ENCODE peak calls at places on chromosomes 12 and 14, in seven cellular contexts. One of them, this sample, is unnamed.

GRCh38 chr14:24734917-24735500 is 101.0 kb upstream of the GZMB start:
- DNase-seq in fibroblast of villous mesenchyme: peak; percentile 81
- DNase-seq in AG04449: no peak
- DNase-seq in fibroblast of the aortic adventitia: peak; percentile 79
- DNase-seq in fibroblast of lung: peak; percentile 82
- DNase-seq in adrenal gland: peak; percentile 23
- DNase-seq in A549: peak; percentile 61
- DNase-seq in this sample: peak; percentile 83

GRCh38 chr12:3928538-3929220 is 55.5 kb upstream of the PARP11 start:
- DNase-seq in fibroblast of villous mesenchyme: no peak
- DNase-seq in AG04449: no peak
- DNase-seq in fibroblast of the aortic adventitia: no peak
- DNase-seq in fibroblast of lung: no peak
- DNase-seq in adrenal gland: no peak
- DNase-seq in A549: no peak
- DNase-seq in this sample: no peak

GRCh38 chr14:104117341-104118005 is 20.9 kb upstream of the KIF26A start:
- DNase-seq in fibroblast of villous mesenchyme: no peak
- DNase-seq in AG04449: no peak
- DNase-seq in fibroblast of the aortic adventitia: no peak
- DNase-seq in fibroblast of lung: no peak
- DNase-seq in adrenal gland: no peak
- DNase-seq in A549: no peak
- DNase-seq in this sample: no peak

GRCh38 chr12:108595711-108596647 is 1.9 kb downstream of the TMEM119 start:
- DNase-seq in fibroblast of villous mesenchyme: no peak
- DNase-seq in AG04449: no peak
- DNase-seq in fibroblast of the aortic adventitia: no peak
- DNase-seq in fibroblast of lung: no peak
- DNase-seq in adrenal gland: no peak
- DNase-seq in A549: no peak
- DNase-seq in this sample: no peak

GRCh38 chr14:75053396-75054289 is 2.4 kb upstream of the MLH3 start:
- DNase-seq in fibroblast of villous mesenchyme: peak; percentile 84
- DNase-seq in AG04449: no peak
- DNase-seq in fibroblast of the aortic adventitia: peak; percentile 52
- DNase-seq in fibroblast of lung: no peak
- DNase-seq in adrenal gland: no peak
- DNase-seq in A549: no peak
- DNase-seq in this sample: no peak

GRCh38 chr12:6538420-6539275 is 4.3 kb downstream of the GAPDH start:
- DNase-seq in fibroblast of villous mesenchyme: no peak
- DNase-seq in AG04449: no peak
- DNase-seq in fibroblast of the aortic adventitia: peak; percentile 59
- DNase-seq in fibroblast of lung: no peak
- DNase-seq in adrenal gland: no peak
- DNase-seq in A549: peak; percentile 67
- DNase-seq in this sample: peak; percentile 51

GRCh38 chr14:61524936-61525292 is 170.4 kb upstream of the HIF1A start:
- DNase-seq in fibroblast of villous mesenchyme: no peak
- DNase-seq in AG04449: no peak
- DNase-seq in fibroblast of the aortic adventitia: no peak
- DNase-seq in fibroblast of lung: no peak
- DNase-seq in adrenal gland: no peak
- DNase-seq in A549: no peak
- DNase-seq in this sample: no peak

GRCh38 chr14:51674294-51675002 is 22.7 kb downstream of the FRMD6 start:
- DNase-seq in fibroblast of villous mesenchyme: peak; percentile 59
- DNase-seq in AG04449: no peak
- DNase-seq in fibroblast of the aortic adventitia: no peak
- DNase-seq in fibroblast of lung: no peak
- DNase-seq in adrenal gland: no peak
- DNase-seq in A549: no peak
- DNase-seq in this sample: peak; percentile 89

GRCh38 chr14:46197856-46198255 is 453.7 kb downstream of the RPL10L start:
- DNase-seq in fibroblast of villous mesenchyme: no peak
- DNase-seq in AG04449: no peak
- DNase-seq in fibroblast of the aortic adventitia: no peak
- DNase-seq in fibroblast of lung: no peak
- DNase-seq in adrenal gland: no peak
- DNase-seq in A549: no peak
- DNase-seq in this sample: no peak

GRCh38 chr12:54560374-54560858 is 11.0 kb downstream of the PDE1B start:
- DNase-seq in fibroblast of villous mesenchyme: peak; percentile 52
- DNase-seq in AG04449: no peak
- DNase-seq in fibroblast of the aortic adventitia: peak; percentile 72
- DNase-seq in fibroblast of lung: peak; percentile 63
- DNase-seq in adrenal gland: peak; percentile 90
- DNase-seq in A549: peak; percentile 80
- DNase-seq in this sample: peak; percentile 79

GRCh38 chr12:122137229-122137628 is 36.8 kb downstream of the IL31 start:
- DNase-seq in fibroblast of villous mesenchyme: no peak
- DNase-seq in AG04449: no peak
- DNase-seq in fibroblast of the aortic adventitia: no peak
- DNase-seq in fibroblast of lung: no peak
- DNase-seq in adrenal gland: no peak
- DNase-seq in A549: no peak
- DNase-seq in this sample: no peak

GRCh38 chr14:91911474-91912032 is 35.9 kb downstream of the FBLN5 start:
- DNase-seq in fibroblast of villous mesenchyme: peak; percentile 42
- DNase-seq in AG04449: no peak
- DNase-seq in fibroblast of the aortic adventitia: peak; percentile 65
- DNase-seq in fibroblast of lung: peak; percentile 64
- DNase-seq in adrenal gland: no peak
- DNase-seq in A549: peak; percentile 68
- DNase-seq in this sample: peak; percentile 65

GRCh38 chr14:94310248-94310647 is 12.9 kb downstream of the SERPINA6 start:
- DNase-seq in fibroblast of villous mesenchyme: no peak
- DNase-seq in AG04449: no peak
- DNase-seq in fibroblast of the aortic adventitia: no peak
- DNase-seq in fibroblast of lung: no peak
- DNase-seq in adrenal gland: no peak
- DNase-seq in A549: no peak
- DNase-seq in this sample: no peak

GRCh38 chr14:100590726-100591452 is 3.7 kb upstream of the BEGAIN start:
- DNase-seq in fibroblast of villous mesenchyme: no peak
- DNase-seq in AG04449: no peak
- DNase-seq in fibroblast of the aortic adventitia: no peak
- DNase-seq in fibroblast of lung: no peak
- DNase-seq in adrenal gland: no peak
- DNase-seq in A549: no peak
- DNase-seq in this sample: no peak

GRCh38 chr14:71594828-71595227 is 337.4 kb upstream of the RGS6 start:
- DNase-seq in fibroblast of villous mesenchyme: peak; percentile 63
- DNase-seq in AG04449: no peak
- DNase-seq in fibroblast of the aortic adventitia: peak; percentile 75
- DNase-seq in fibroblast of lung: peak; percentile 46
- DNase-seq in adrenal gland: no peak
- DNase-seq in A549: no peak
- DNase-seq in this sample: peak; percentile 20

GRCh38 chr14:103204852-103205540 is 81.7 kb downstream of the TNFAIP2 start:
- DNase-seq in fibroblast of villous mesenchyme: peak; percentile 90
- DNase-seq in AG04449: no peak
- DNase-seq in fibroblast of the aortic adventitia: peak; percentile 65
- DNase-seq in fibroblast of lung: peak; percentile 31
- DNase-seq in adrenal gland: no peak
- DNase-seq in A549: peak; percentile 81
- DNase-seq in this sample: no peak

GRCh38 chr12:26691234-26691970 is 141.6 kb downstream of the ITPR2 start:
- DNase-seq in fibroblast of villous mesenchyme: peak; percentile 93
- DNase-seq in AG04449: peak; percentile 86
- DNase-seq in fibroblast of the aortic adventitia: peak; percentile 92
- DNase-seq in fibroblast of lung: peak; percentile 93
- DNase-seq in adrenal gland: peak; percentile 67
- DNase-seq in A549: peak; percentile 84
- DNase-seq in this sample: peak; percentile 89

GRCh38 chr12:101127521-101128219 is 82.4 kb downstream of the SLC5A8 start:
- DNase-seq in fibroblast of villous mesenchyme: peak; percentile 19
- DNase-seq in AG04449: peak; percentile 28
- DNase-seq in fibroblast of the aortic adventitia: peak; percentile 19
- DNase-seq in fibroblast of lung: peak; percentile 60
- DNase-seq in adrenal gland: no peak
- DNase-seq in A549: no peak
- DNase-seq in this sample: peak; percentile 7

GRCh38 chr14:90397401-90398314 is 829 bp downstream of the CALM1 start:
- DNase-seq in fibroblast of villous mesenchyme: peak; percentile 43
- DNase-seq in AG04449: no peak
- DNase-seq in fibroblast of the aortic adventitia: no peak
- DNase-seq in fibroblast of lung: peak; percentile 37
- DNase-seq in adrenal gland: peak; percentile 44
- DNase-seq in A549: peak; percentile 55
- DNase-seq in this sample: peak; percentile 51

GRCh38 chr12:55706840-55707671 is 648 bp downstream of the ITGA7 start:
- DNase-seq in fibroblast of villous mesenchyme: no peak
- DNase-seq in AG04449: no peak
- DNase-seq in fibroblast of the aortic adventitia: no peak
- DNase-seq in fibroblast of lung: no peak
- DNase-seq in adrenal gland: no peak
- DNase-seq in A549: no peak
- DNase-seq in this sample: no peak

GRCh38 chr14:90979451-90979850 is 81.0 kb downstream of the RPS6KA5 start:
- DNase-seq in fibroblast of villous mesenchyme: no peak
- DNase-seq in AG04449: no peak
- DNase-seq in fibroblast of the aortic adventitia: no peak
- DNase-seq in fibroblast of lung: no peak
- DNase-seq in adrenal gland: no peak
- DNase-seq in A549: no peak
- DNase-seq in this sample: no peak

GRCh38 chr12:69231479-69231878 is 7.9 kb upstream of the CPSF6 start:
- DNase-seq in fibroblast of villous mesenchyme: no peak
- DNase-seq in AG04449: no peak
- DNase-seq in fibroblast of the aortic adventitia: no peak
- DNase-seq in fibroblast of lung: no peak
- DNase-seq in adrenal gland: no peak
- DNase-seq in A549: no peak
- DNase-seq in this sample: no peak
- TF ChIP-seq CTCF in fibroblast of villous mesenchyme: no peak
- TF ChIP-seq CTCF in AG04449: no peak
- TF ChIP-seq CTCF in fibroblast of the aortic adventitia: no peak
- TF ChIP-seq CTCF in fibroblast of lung: no peak
- TF ChIP-seq CTCF in adrenal gland: no peak
- TF ChIP-seq CTCF in A549: no peak
- TF ChIP-seq CTCF in this sample: no peak

DNA sequence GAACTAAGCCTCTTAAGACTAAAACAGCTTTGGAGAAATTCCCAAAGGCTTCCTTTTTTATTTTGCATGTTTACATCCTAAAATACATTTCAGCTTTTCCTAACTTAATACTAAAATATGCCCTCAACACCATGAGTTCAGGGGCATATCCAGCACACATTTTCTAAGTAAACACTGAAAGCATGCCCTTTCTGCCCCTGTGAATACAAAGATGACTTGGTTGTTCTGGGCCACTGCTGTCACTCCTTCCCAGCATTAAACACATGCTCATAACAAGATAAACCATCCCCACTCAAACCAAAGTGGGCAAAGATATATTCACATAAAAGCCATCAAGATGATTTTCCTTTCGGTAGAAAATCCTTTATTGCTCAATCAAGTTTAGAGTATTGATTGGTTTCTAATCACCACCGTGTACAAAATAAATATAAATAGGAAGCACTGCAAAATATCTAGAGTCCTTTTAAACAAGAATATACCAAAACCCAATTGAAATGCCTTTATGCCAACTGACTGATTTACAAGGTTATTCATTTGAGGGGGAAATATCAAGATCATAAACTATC is 1.9 kb downstream of the CCNB1IP1 start:
- DNase-seq in fibroblast of villous mesenchyme: no peak
- DNase-seq in AG04449: no peak
- DNase-seq in fibroblast of the aortic adventitia: no peak
- DNase-seq in fibroblast of lung: no peak
- DNase-seq in adrenal gland: no peak
- DNase-seq in A549: no peak
- DNase-seq in this sample: no peak
- H3K4me3 ChIP-seq in fibroblast of villous mesenchyme: no peak overlapping the region
- H3K4me3 ChIP-seq in AG04449: no peak overlapping the region
- H3K4me3 ChIP-seq in fibroblast of the aortic adventitia: no peak overlapping the region
- H3K4me3 ChIP-seq in fibroblast of lung: peak overlapping the region; percentile 41
- H3K4me3 ChIP-seq in adrenal gland: no peak overlapping the region
- H3K4me3 ChIP-seq in A549: peak overlapping the region; percentile 84
- H3K4me3 ChIP-seq in this sample: no peak overlapping the region

DNA sequence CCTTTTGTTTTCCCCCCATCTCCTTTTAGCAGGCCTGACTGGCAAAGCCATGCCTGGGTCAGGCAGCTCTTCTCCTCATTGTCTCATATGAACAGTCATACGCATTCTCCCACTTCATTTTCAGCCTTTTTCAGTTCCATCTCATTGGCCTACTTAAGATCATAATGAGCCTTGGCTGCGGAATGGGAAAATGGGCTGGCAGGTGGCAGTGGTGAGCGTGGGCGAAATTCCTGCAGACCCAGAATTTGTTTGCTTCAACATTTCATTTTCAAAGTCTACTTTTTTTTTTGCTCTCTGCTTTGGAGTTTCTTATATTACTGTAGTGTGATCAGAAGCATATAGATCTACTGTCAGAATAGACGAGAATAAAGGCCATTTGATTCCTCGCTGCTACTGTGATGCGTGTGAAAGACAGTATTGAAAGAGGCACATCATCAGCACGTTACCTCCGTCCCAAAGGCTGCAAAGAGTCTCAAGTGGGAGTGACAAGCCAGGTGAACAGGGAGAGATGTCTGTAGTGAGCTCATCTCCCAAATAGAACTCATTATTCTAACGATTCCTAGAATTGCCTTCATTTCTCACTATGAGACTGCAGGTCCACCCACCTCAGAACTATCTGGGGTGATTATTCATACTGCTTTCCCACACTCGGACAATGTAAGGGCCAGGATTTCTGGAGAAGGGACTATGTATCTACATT is 73.7 kb downstream of the TBK1 start:
- DNase-seq in fibroblast of villous mesenchyme: no peak
- DNase-seq in AG04449: no peak
- DNase-seq in fibroblast of the aortic adventitia: no peak
- DNase-seq in fibroblast of lung: no peak
- DNase-seq in adrenal gland: no peak
- DNase-seq in A549: no peak
- DNase-seq in this sample: no peak
- TF ChIP-seq CTCF in fibroblast of villous mesenchyme: no peak
- TF ChIP-seq CTCF in AG04449: no peak
- TF ChIP-seq CTCF in fibroblast of the aortic adventitia: no peak
- TF ChIP-seq CTCF in fibroblast of lung: no peak
- TF ChIP-seq CTCF in adrenal gland: no peak
- TF ChIP-seq CTCF in A549: no peak
- TF ChIP-seq CTCF in this sample: no peak

DNA sequence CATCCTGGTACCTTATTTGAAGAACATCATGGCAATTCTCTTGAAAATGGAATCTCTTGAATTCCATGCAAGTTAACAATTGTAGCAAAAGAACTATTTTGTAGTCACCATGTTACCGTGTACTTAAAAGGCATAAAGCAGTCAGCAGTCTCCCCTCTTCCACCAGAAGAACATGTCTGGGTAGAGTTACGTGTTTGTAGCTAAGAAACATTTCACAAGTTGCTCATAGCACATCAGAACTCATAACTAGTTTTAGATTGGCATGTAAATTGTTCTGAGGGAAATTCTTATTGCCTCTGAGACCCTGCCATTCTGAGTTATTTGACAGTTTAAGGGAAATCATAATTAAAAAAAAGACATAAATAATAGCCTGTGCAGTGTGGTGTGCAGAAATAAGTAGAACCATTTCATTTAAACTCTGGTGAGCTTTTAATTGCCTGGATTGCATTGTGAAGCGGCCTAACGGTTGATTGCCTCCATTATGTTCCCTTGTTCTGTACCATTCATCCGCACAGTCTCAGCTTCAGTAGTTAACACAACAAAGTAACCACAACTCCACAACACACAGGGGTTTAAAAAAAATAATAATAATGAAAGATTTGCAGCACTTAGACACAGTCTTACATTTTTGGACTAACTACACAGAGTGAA is 2.6 kb downstream of the LMO3 start:
- DNase-seq in fibroblast of villous mesenchyme: no peak
- DNase-seq in AG04449: no peak
- DNase-seq in fibroblast of the aortic adventitia: no peak
- DNase-seq in fibroblast of lung: no peak
- DNase-seq in adrenal gland: no peak
- DNase-seq in A549: no peak
- DNase-seq in this sample: no peak
- H3K4me3 ChIP-seq in fibroblast of villous mesenchyme: no peak overlapping the region
- H3K4me3 ChIP-seq in AG04449: no peak overlapping the region
- H3K4me3 ChIP-seq in fibroblast of the aortic adventitia: no peak overlapping the region
- H3K4me3 ChIP-seq in fibroblast of lung: no peak overlapping the region
- H3K4me3 ChIP-seq in adrenal gland: no peak overlapping the region
- H3K4me3 ChIP-seq in A549: no peak overlapping the region
- H3K4me3 ChIP-seq in this sample: no peak overlapping the region

This sample was measured in cardiac fibroblast.